ENCODE peak calls at places on chromosome X, in ten cellular contexts. W, N, X, I, P, Q, F, C, J and B are unnamed samples.

GRCh38 chrX:25523574-25523973 is 507.8 kb upstream of the ARX start:
- DNase-seq in W (no peak), N (no peak), X (peak; percentile 36), I (no peak), P (no peak), Q (peak; percentile 10), F (no peak), C (peak; percentile 28), J (no peak), B (no peak)

GRCh38 chrX:26286836-26287235 is 70.9 kb downstream of the MAGEB5 start:
- DNase-seq in W (no peak), N (no peak), X (no peak), I (no peak), P (no peak), Q (no peak), F (no peak), C (no peak), J (no peak), B (no peak)

GRCh38 chrX:100662791-100663190 is 18.8 kb downstream of the SRPX2 start:
- DNase-seq in W (no peak), N (no peak), X (no peak), I (no peak), P (no peak), Q (no peak), F (no peak), C (no peak), J (no peak), B (no peak)

GRCh38 chrX:72306085-72306801 is 529 bp upstream of the CITED1 start:
- DNase-seq in W (peak; percentile 20), N (no peak), X (no peak), I (no peak), P (no peak), Q (peak; percentile 30), F (no peak), C (no peak), J (no peak), B (no peak)

GRCh38 chrX:107675823-107676555 is 47.7 kb downstream of the PRPS1 start:
- DNase-seq in W (no peak), N (no peak), X (no peak), I (no peak), P (no peak), Q (no peak), F (no peak), C (peak; percentile 56), J (no peak), B (no peak)

GRCh38 chrX:111131572-111131971 is 35.6 kb downstream of the PAK3 start:
- DNase-seq in W (no peak), N (no peak), X (no peak), I (no peak), P (no peak), Q (no peak), F (no peak), C (no peak), J (no peak), B (no peak)

GRCh38 chrX:65687367-65687766 is 19.9 kb downstream of the MSN start:
- DNase-seq in W (no peak), N (no peak), X (no peak), I (no peak), P (no peak), Q (no peak), F (no peak), C (no peak), J (no peak), B (no peak)

GRCh38 chrX:69109706-69110635 is 55.3 kb downstream of the PJA1 start:
- DNase-seq in W (peak; percentile 23), N (no peak), X (no peak), I (no peak), P (peak; percentile 56), Q (peak; percentile 71), F (no peak), C (no peak), J (no peak), B (no peak)

GRCh38 chrX:46979340-46979739 is 67.1 kb downstream of the JADE3 start:
- DNase-seq in W (no peak), N (no peak), X (no peak), I (no peak), P (no peak), Q (peak; percentile 11), F (no peak), C (no peak), J (no peak), B (no peak)

GRCh38 chrX:51614353-51614752 is 4.4 kb downstream of the CENPVL3 start:
- DNase-seq in W (peak; percentile 17), N (no peak), X (no peak), I (no peak), P (no peak), Q (peak; percentile 14), F (no peak), C (no peak), J (no peak), B (no peak)

GRCh38 chrX:120749141-120749846 is 119.4 kb upstream of the C1GALT1C1 start:
- DNase-seq in W (no peak), N (no peak), X (no peak), I (no peak), P (no peak), Q (no peak), F (no peak), C (no peak), J (peak; percentile 36), B (no peak)

GRCh38 chrX:120743266-120743665 is 113.4 kb upstream of the C1GALT1C1 start:
- DNase-seq in W (no peak), N (no peak), X (no peak), I (no peak), P (no peak), Q (no peak), F (no peak), C (no peak), J (no peak), B (no peak)

GRCh38 chrX:120750381-120750780 is 120.5 kb upstream of the C1GALT1C1 start:
- DNase-seq in W (no peak), N (no peak), X (no peak), I (no peak), P (no peak), Q (no peak), F (no peak), C (no peak), J (no peak), B (no peak)

GRCh38 chrX:120741452-120741851 is 111.6 kb upstream of the C1GALT1C1 start:
- DNase-seq in W (no peak), N (no peak), X (no peak), I (no peak), P (no peak), Q (no peak), F (no peak), C (no peak), J (no peak), B (no peak)

DNA sequence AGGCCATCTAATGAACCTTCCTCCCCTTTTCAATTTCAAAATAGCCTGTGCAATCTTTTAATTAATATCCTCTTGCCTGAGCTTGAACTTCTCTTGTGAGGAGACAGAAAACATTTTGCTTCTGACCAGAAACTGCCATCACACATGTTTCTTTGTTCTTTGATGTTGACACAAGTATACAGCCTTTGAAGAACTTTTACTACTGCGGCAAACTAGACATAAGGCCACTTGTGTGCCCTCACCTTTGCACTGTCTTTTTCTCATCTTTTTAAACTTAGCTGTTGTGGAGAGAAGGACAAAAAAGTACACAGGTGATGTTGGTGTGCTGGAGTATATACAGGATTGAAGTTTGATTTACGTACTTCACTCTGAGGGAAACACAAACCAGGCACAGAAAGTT is 116.3 kb upstream of the C1GALT1C1 start:
- DNase-seq in W (no peak), N (no peak), X (no peak), I (no peak), P (no peak), Q (no peak), F (no peak), C (no peak), J (no peak), B (no peak)
- H3K4me1 ChIP-seq in W (no peaks in the 10 kb centered on the region), N (no peaks in the 10 kb centered on the region), X (no peaks in the 10 kb centered on the region), I (peaks cover 3% of the 10 kb centered on the region), P (no peaks in the 10 kb centered on the region), Q (peaks cover 6% of the 10 kb centered on the region), F (no peaks in the 10 kb centered on the region), C (no peaks in the 10 kb centered on the region), J (no peaks in the 10 kb centered on the region), B (no peaks in the 10 kb centered on the region)

GRCh38 chrX:13690836-13691235 is 1.9 kb downstream of the RAB9A start:
- DNase-seq in W (no peak), N (no peak), X (no peak), I (no peak), P (no peak), Q (no peak), F (no peak), C (no peak), J (no peak), B (no peak)
- H3K4me3 ChIP-seq in W (peak overlapping the region; percentile 95), N (peak overlapping the region; percentile 61), X (no peak overlapping the region), I (no peak overlapping the region), P (peak overlapping the region; percentile 70), Q (no peak overlapping the region), F (peak overlapping the region; percentile 87), C (no peak overlapping the region), J (peak overlapping the region; percentile 83), B (peak overlapping the region; percentile 74)

GRCh38 chrX:57121162-57121741 is at the start of gene SPIN2B:
- DNase-seq in W (peak; percentile 81), N (peak; percentile 61), X (peak; percentile 88), I (peak; percentile 88), P (peak; percentile 54), Q (peak; percentile 82), F (peak; percentile 92), C (peak; percentile 80), J (peak; percentile 83), B (peak; percentile 29)
- TF ChIP-seq POLR2A in W (peak; percentile 85), N (no peak), X (no peak), I (peak; percentile 65), P (no peak), Q (peak; percentile 95), F (no peak), C (peak; percentile 68), J (peak; percentile 79), B (no peak)

DNA sequence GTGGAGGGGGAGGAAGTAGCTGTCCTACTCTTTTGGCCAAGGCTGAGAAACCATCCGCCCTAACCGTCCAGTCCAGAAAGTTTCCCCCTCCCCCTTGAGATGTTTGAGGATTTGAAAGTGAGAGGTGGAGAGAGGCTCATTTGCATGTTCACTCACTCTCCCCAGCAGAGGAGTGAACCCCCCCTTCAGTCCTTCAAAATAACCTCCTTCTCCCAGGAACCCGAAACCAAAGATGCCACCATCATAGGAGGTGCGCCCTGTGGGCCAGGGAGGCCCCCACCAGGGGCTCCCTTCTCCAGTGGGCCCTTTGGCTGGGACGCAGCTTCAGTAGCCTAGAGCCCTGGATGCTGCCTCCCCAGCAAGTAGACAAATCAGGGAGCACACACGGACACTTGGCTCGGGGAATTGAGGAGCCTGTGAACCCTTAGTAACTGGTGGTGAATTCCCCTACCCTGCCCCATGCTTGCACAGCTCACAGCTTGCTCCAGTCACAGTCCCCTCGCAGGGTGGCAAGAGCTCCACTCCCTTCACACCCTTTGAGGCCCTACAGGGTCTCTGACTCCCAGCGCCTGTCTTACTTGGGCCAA is 25.6 kb downstream of the ELF4 start:
- DNase-seq in W (peak; percentile 27), N (no peak), X (no peak), I (no peak), P (no peak), Q (no peak), F (peak; percentile 18), C (no peak), J (no peak), B (no peak)
- H3K4me1 ChIP-seq in W (peaks cover 67% of the 10 kb centered on the region), N (peaks cover 6% of the 10 kb centered on the region), X (no peaks in the 10 kb centered on the region), I (no peaks in the 10 kb centered on the region), P (no peaks in the 10 kb centered on the region), Q (peaks cover 3% of the 10 kb centered on the region), F (peaks cover 6% of the 10 kb centered on the region), C (no peaks in the 10 kb centered on the region), J (peaks cover 32% of the 10 kb centered on the region), B (peaks cover 74% of the 10 kb centered on the region)